ENCODE peak calls at places on chromosomes 12 and 14, in six cellular contexts. T, D, K, U, M and Q are unnamed samples. For H3K4me1, the result is how much of the 10 kb centered on the place peaks cover.

GRCh38 chr14:85532981-85533820 is 3.3 kb downstream of the FLRT2 start:
- DNase-seq in T (no peak), D (peak), K (peak), U (no peak), M (peak), Q (peak)

GRCh38 chr14:50319721-50320120 is 7.6 kb downstream of the DMAC2L start:
- DNase-seq in T (no peak), D (peak), K (no peak), U (peak), M (peak), Q (no peak)

GRCh38 chr12:45989277-45989856 is 1.0 kb downstream of the SCAF11 start:
- DNase-seq in T (no peak), D (peak), K (peak), U (peak), M (no peak), Q (no peak)

GRCh38 chr14:29222671-29223268 is 456.2 kb downstream of the FOXG1 start:
- DNase-seq in T (no peak), D (peak), K (no peak), U (peak), M (peak), Q (peak)

GRCh38 chr14:80636071-80636470 is 305.5 kb downstream of the CEP128 start:
- DNase-seq in T (no peak), D (peak), K (no peak), U (no peak), M (no peak), Q (no peak)

GRCh38 chr12:124633269-124633953 is 66.0 kb upstream of the NCOR2 start:
- DNase-seq in T (no peak), D (peak), K (no peak), U (no peak), M (no peak), Q (no peak)

GRCh38 chr12:32489070-32489469 is 89.7 kb downstream of the FGD4 start:
- DNase-seq in T (no peak), D (no peak), K (no peak), U (no peak), M (no peak), Q (no peak)

GRCh38 chr12:26845057-26845666 is 12.2 kb upstream of the ITPR2 start:
- DNase-seq in T (no peak), D (peak), K (peak), U (peak), M (peak), Q (peak)

GRCh38 chr12:131142891-131143637 is 189.4 kb downstream of the ADGRD1 start:
- DNase-seq in T (no peak), D (no peak), K (no peak), U (no peak), M (no peak), Q (peak)

GRCh38 chr12:50764861-50765324 is 992 bp downstream of the ATF1 start:
- DNase-seq in T (no peak), D (peak), K (no peak), U (peak), M (peak), Q (no peak)

GRCh38 chr14:74946659-74947281 is 8.6 kb downstream of the PGF start:
- DNase-seq in T (no peak), D (no peak), K (no peak), U (no peak), M (no peak), Q (no peak)

GRCh38 chr12:597926-598568 is 65.2 kb downstream of the NINJ2 start:
- DNase-seq in T (no peak), D (no peak), K (no peak), U (no peak), M (no peak), Q (no peak)

GRCh38 chr14:92035890-92036289 is 4.0 kb downstream of the TRIP11 start:
- DNase-seq in T (no peak), D (no peak), K (no peak), U (no peak), M (no peak), Q (no peak)

GRCh38 chr12:25781223-25781622 is 177.3 kb upstream of the RASSF8 start:
- DNase-seq in T (no peak), D (no peak), K (no peak), U (no peak), M (no peak), Q (no peak)

GRCh38 chr14:87430810-87431209 is 562.2 kb downstream of the GALC start:
- DNase-seq in T (no peak), D (peak), K (no peak), U (no peak), M (peak), Q (no peak)

GRCh38 chr12:4978737-4979136 is 64.9 kb upstream of the KCNA5 start:
- DNase-seq in T (no peak), D (no peak), K (no peak), U (no peak), M (no peak), Q (peak)

GRCh38 chr12:6963741-6964446 is 6.6 kb downstream of the PHB2 start:
- DNase-seq in T (no peak), D (no peak), K (no peak), U (no peak), M (no peak), Q (peak)

GRCh38 chr12:24177889-24178288 is 228.4 kb upstream of the SOX5 start:
- DNase-seq in T (no peak), D (no peak), K (no peak), U (no peak), M (peak), Q (no peak)

GRCh38 chr14:24312736-24313507 is 1.6 kb downstream of the LTB4R start:
- DNase-seq in T (no peak), D (peak), K (no peak), U (no peak), M (peak), Q (no peak)

GRCh38 chr14:29216316-29216715 is 449.7 kb downstream of the FOXG1 start:
- DNase-seq in T (no peak), D (no peak), K (no peak), U (no peak), M (no peak), Q (no peak)

GRCh38 chr12:28936221-28936620 is 212.9 kb upstream of the FAR2 start:
- DNase-seq in T (no peak), D (no peak), K (no peak), U (no peak), M (no peak), Q (no peak)

GRCh38 chr14:67999290-67999689 is 179.7 kb downstream of the RAD51B start:
- DNase-seq in T (no peak), D (peak), K (no peak), U (no peak), M (peak), Q (no peak)

GRCh38 chr12:67788118-67788517 is 139.6 kb downstream of the DYRK2 start:
- DNase-seq in T (no peak), D (no peak), K (no peak), U (peak), M (no peak), Q (no peak)

GRCh38 chr12:14630793-14631192 is 63.1 kb upstream of the PLBD1 start:
- DNase-seq in T (no peak), D (no peak), K (no peak), U (no peak), M (no peak), Q (no peak)
- H3K14ac ChIP-seq in T (no peak), D (no peak), K (no peak), U (no peak), M (no peak), Q (no peak)

DNA sequence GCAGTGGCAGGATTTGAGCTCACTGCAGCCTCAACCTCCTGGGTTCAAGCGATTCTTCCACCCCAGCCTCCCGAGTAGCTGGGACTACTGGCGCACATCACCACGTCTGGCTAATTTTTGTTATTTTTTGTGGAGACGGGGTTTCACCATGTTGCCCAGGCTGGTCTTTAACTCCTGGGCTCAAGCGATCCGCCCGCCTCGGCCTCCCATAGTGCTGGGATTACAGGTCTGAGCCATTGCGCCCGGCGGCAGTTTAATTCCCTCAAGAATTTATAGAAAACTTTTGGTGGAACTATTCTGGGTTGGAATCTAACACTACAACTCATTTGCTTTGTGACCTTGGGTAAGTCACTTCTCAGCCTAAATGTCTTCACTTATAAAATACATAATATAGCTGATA is 1.8 kb upstream of the SP1 start:
- DNase-seq in T (no peak), D (no peak), K (no peak), U (no peak), M (no peak), Q (no peak)
- H3K4me1 ChIP-seq in T (under half), D (under half), K (under half), U (under half), M (under half), Q (under half)

DNA sequence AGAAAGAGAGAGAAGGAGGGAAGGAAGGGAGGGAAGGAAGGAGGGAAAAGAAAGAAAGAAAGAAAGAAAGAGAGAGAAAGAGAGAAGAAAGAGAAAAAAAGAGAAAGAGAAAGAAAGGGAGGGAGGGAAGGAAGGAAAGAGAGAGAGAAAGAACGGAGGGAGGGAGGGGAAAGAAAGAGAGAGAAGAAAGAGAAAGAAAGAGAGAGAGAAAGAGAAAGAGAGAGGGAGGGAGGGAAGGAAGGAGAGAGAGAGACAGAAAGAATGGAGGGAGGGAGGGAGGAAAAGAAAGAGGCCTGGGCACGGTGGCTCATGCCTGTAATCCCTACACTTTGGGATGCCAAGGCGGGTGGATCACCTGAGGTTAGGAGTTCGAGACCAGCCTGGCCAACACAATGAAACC is 5.1 kb upstream of the ANAPC5 start:
- DNase-seq in T (no peak), D (no peak), K (no peak), U (no peak), M (no peak), Q (no peak)
- H3K14ac ChIP-seq in T (no peak), D (no peak), K (no peak), U (no peak), M (no peak), Q (no peak)

GRCh38 chr14:44010071-44010470 is 497.0 kb downstream of the FSCB start:
- DNase-seq in T (no peak), D (no peak), K (no peak), U (no peak), M (no peak), Q (no peak)

GRCh38 chr14:44009642-44010041 is 497.4 kb downstream of the FSCB start:
- DNase-seq in T (no peak), D (no peak), K (no peak), U (no peak), M (no peak), Q (no peak)

DNA sequence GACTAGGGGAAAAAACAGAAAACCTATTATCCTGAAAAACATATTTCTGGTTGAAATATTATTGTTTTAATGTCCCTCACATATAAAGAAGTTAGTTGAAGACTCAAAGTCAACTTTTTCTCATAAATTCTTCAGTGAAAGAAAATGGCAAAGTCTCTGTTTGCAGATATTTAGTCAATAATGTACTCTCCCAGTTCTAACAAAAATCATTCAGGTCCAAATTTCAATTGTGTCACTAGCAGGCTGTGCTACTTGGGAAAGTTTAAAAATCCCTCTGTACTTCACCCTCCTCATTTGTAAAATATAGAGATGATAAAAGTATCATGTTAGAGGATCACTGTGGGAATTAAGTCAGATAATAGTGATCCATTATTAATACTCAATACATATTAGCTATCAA is 496.5 kb downstream of the FSCB start:
- DNase-seq in T (no peak), D (no peak), K (no peak), U (no peak), M (no peak), Q (no peak)
- H3K4me1 ChIP-seq in T (under half), D (under half), K (under half), U (under half), M (under half), Q (under half)

GRCh38 chr12:101174576-101174975 is 35.5 kb downstream of the SLC5A8 start:
- DNase-seq in T (no peak), D (no peak), K (no peak), U (no peak), M (no peak), Q (no peak)
- H3K14ac ChIP-seq in T (no peak), D (no peak), K (no peak), U (no peak), M (no peak), Q (no peak)

GRCh38 chr12:14257303-14257733 is 108.2 kb upstream of the ATF7IP start:
- DNase-seq in T (no peak), D (no peak), K (no peak), U (no peak), M (no peak), Q (no peak)
- H3K4me1 ChIP-seq in T (under half), D (under half), K (under half), U (under half), M (under half), Q (under half)